ENCODE peak calls at places on chromosomes 5 and 9, in five cellular contexts. One of them, this sample, is unnamed.
A peak's percentile ranks its signal among the peaks of the same experiment; 100 is the strongest.

GRCh38 chr9:110703669-110704068 is 35.1 kb downstream of the MUSK start:
- DNase-seq in SK-N-SH: no peak
- DNase-seq in K562: no peak
- DNase-seq in HCT116: no peak
- DNase-seq in H1: no peak
- DNase-seq in this sample: no peak

GRCh38 chr5:89418821-89419085 is 535.8 kb upstream of the MEF2C start:
- DNase-seq in HCT116: no peak
- DNase-seq in SK-N-SH: no peak
- DNase-seq in H1: no peak
- DNase-seq in K562: no peak
- DNase-seq in this sample: no peak

GRCh38 chr9:88775037-88775471 is 216.2 kb upstream of the S1PR3 start:
- DNase-seq in H1: no peak
- DNase-seq in SK-N-SH: no peak
- DNase-seq in HCT116: no peak
- DNase-seq in K562: peak; percentile 22
- DNase-seq in this sample: peak; percentile 32

GRCh38 chr5:179378441-179379271 is 33.4 kb upstream of the ADAMTS2 start:
- DNase-seq in SK-N-SH: peak; percentile 15
- DNase-seq in H1: no peak
- DNase-seq in HCT116: no peak
- DNase-seq in K562: no peak
- DNase-seq in this sample: no peak

GRCh38 chr9:88005146-88005750 is 30.9 kb upstream of the CDK20 start:
- DNase-seq in SK-N-SH: no peak
- DNase-seq in K562: no peak
- DNase-seq in HCT116: no peak
- DNase-seq in H1: no peak
- DNase-seq in this sample: no peak

GRCh38 chr5:42397267-42397666 is 26.0 kb upstream of the GHR start:
- DNase-seq in H1: no peak
- DNase-seq in HCT116: no peak
- DNase-seq in K562: no peak
- DNase-seq in SK-N-SH: no peak
- DNase-seq in this sample: no peak

GRCh38 chr5:125200842-125201373 is 454.5 kb upstream of the ZNF608 start:
- DNase-seq in K562: no peak
- DNase-seq in SK-N-SH: no peak
- DNase-seq in HCT116: no peak
- DNase-seq in H1: no peak
- DNase-seq in this sample: no peak

GRCh38 chr5:58240286-58240685 is 219.6 kb downstream of the PLK2 start:
- DNase-seq in HCT116: no peak
- DNase-seq in K562: no peak
- DNase-seq in SK-N-SH: no peak
- DNase-seq in H1: no peak
- DNase-seq in this sample: no peak

GRCh38 chr9:114035845-114036785 is 42.0 kb downstream of the AMBP start:
- DNase-seq in SK-N-SH: no peak
- DNase-seq in HCT116: no peak
- DNase-seq in K562: no peak
- DNase-seq in H1: peak; percentile 34
- DNase-seq in this sample: peak; percentile 24

GRCh38 chr9:81646337-81646736 is 43.0 kb downstream of the TLE1 start:
- DNase-seq in K562: no peak
- DNase-seq in SK-N-SH: no peak
- DNase-seq in H1: no peak
- DNase-seq in HCT116: no peak
- DNase-seq in this sample: no peak

GRCh38 chr5:113340537-113340936 is 94.3 kb downstream of the TSSK1B start:
- DNase-seq in SK-N-SH: peak; percentile 11
- DNase-seq in H1: no peak
- DNase-seq in K562: no peak
- DNase-seq in HCT116: no peak
- DNase-seq in this sample: no peak

GRCh38 chr5:113347572-113347971 is 87.2 kb downstream of the TSSK1B start:
- DNase-seq in HCT116: no peak
- DNase-seq in H1: no peak
- DNase-seq in K562: no peak
- DNase-seq in SK-N-SH: no peak
- DNase-seq in this sample: no peak

GRCh38 chr5:113343343-113343742 is 91.4 kb downstream of the TSSK1B start:
- DNase-seq in SK-N-SH: peak; percentile 36
- DNase-seq in H1: no peak
- DNase-seq in HCT116: no peak
- DNase-seq in K562: no peak
- DNase-seq in this sample: no peak

DNA sequence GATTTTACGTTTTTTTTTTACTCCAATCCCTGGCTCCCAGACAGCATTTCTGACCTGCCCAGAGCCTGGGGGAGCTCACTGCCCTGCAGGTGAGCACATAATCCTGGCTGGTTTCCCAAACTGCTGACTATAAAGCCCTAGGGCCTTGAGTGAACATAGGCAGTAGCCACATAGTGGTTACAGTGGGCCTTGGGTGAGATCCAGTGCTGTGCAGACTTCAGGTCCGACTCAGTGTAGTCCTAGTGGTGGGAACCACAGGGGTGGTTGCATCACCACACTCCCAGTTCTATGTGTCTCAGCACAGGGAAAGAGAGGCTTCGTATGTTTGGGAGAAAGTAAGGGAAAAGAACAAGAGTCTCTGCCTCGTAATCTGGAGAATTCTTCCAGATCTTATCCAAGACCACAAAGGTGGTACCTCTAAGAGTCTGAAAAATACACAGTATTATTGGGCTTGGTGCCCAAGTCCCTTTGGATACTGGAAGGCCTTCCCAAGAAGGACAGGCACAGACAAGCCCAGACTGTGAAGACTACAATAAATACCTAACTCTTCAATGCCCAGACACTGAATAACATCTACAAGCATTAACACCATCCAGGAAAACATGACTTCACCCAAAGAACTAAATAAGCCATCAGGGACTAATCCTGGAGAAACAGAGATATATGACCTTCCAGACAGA is 89.4 kb downstream of the TSSK1B start:
- DNase-seq in H1: no peak
- DNase-seq in HCT116: no peak
- DNase-seq in K562: no peak
- DNase-seq in SK-N-SH: no peak
- DNase-seq in this sample: no peak
- TF ChIP-seq JUND in H1: no peak
- TF ChIP-seq JUND in HCT116: no peak
- TF ChIP-seq JUND in K562: no peak
- TF ChIP-seq JUND in SK-N-SH: no peak
- TF ChIP-seq JUND in this sample: no peak

GRCh38 chr5:75668988-75669760 is 48.1 kb downstream of the POC5 start:
- DNase-seq in HCT116: no peak
- DNase-seq in K562: peak; percentile 75
- DNase-seq in H1: no peak
- DNase-seq in SK-N-SH: no peak
- DNase-seq in this sample: peak; percentile 24
- TF ChIP-seq JUND in HCT116: no peak
- TF ChIP-seq JUND in K562: peak; percentile 90
- TF ChIP-seq JUND in H1: no peak
- TF ChIP-seq JUND in SK-N-SH: no peak
- TF ChIP-seq JUND in this sample: no peak

GRCh38 chr5:149777382-149777781 is 47.3 kb downstream of the PPARGC1B start:
- DNase-seq in H1: no peak
- DNase-seq in SK-N-SH: no peak
- DNase-seq in HCT116: no peak
- DNase-seq in K562: no peak
- DNase-seq in this sample: no peak

GRCh38 chr5:149782018-149782899 is 52.1 kb downstream of the PPARGC1B start:
- DNase-seq in H1: no peak
- DNase-seq in SK-N-SH: no peak
- DNase-seq in K562: no peak
- DNase-seq in HCT116: no peak
- DNase-seq in this sample: no peak

GRCh38 chr5:149779071-149779470 is 49.0 kb downstream of the PPARGC1B start:
- DNase-seq in HCT116: no peak
- DNase-seq in SK-N-SH: no peak
- DNase-seq in K562: no peak
- DNase-seq in H1: no peak
- DNase-seq in this sample: no peak

GRCh38 chr5:149781612-149782011 is 51.5 kb downstream of the PPARGC1B start:
- DNase-seq in SK-N-SH: no peak
- DNase-seq in HCT116: no peak
- DNase-seq in H1: no peak
- DNase-seq in K562: no peak
- DNase-seq in this sample: no peak

DNA sequence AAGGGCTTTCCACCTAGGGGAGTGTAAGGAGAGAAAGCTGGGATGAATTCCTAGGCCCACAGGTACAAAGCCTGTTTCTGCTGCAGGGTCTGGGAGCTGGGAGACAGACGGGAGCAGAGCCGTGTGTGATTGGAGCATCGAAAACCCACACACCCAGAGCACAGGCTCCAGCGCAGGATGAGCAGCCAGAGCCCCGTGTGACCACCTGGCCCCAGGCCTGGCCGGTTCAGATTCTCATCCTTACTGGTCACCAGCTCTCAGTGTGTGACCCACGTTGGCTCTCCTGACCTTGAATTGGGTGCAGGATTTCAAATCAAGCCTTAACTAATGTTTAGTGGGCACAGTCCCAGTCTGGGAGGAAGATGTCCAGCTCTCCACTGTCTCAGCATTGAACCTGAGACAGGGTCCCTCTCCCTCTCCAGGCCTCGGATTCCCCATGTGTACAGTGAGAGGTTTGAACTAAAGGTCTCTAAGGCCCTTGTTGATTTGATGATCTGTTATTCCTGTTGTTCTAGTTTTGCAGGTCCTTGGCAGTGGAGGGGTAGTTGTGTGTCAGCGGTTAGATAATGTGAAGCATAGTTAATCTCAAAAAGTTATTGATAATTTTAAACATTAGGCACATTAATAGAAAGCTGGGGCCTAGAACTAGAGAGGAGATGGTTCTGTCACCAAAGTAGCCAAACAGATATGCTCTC is 50.1 kb downstream of the PPARGC1B start:
- DNase-seq in HCT116: no peak
- DNase-seq in SK-N-SH: no peak
- DNase-seq in K562: no peak
- DNase-seq in H1: no peak
- DNase-seq in this sample: no peak
- TF ChIP-seq JUND in HCT116: no peak
- TF ChIP-seq JUND in SK-N-SH: no peak
- TF ChIP-seq JUND in K562: no peak
- TF ChIP-seq JUND in H1: no peak
- TF ChIP-seq JUND in this sample: no peak

GRCh38 chr5:80076131-80077101 is 41.3 kb downstream of the THBS4 start:
- DNase-seq in SK-N-SH: peak; percentile 39
- DNase-seq in H1: no peak
- DNase-seq in HCT116: no peak
- DNase-seq in K562: peak; percentile 34
- DNase-seq in this sample: no peak
- TF ChIP-seq JUND in SK-N-SH: no peak
- TF ChIP-seq JUND in H1: no peak
- TF ChIP-seq JUND in HCT116: no peak
- TF ChIP-seq JUND in K562: peak; percentile 93
- TF ChIP-seq JUND in this sample: no peak

GRCh38 chr9:132482196-132482813 is 72.3 kb downstream of the CFAP77 start:
- DNase-seq in K562: no peak
- DNase-seq in HCT116: no peak
- DNase-seq in SK-N-SH: no peak
- DNase-seq in H1: no peak
- DNase-seq in this sample: no peak
- TF ChIP-seq JUND in K562: no peak
- TF ChIP-seq JUND in HCT116: no peak
- TF ChIP-seq JUND in SK-N-SH: no peak
- TF ChIP-seq JUND in H1: no peak
- TF ChIP-seq JUND in this sample: no peak

DNA sequence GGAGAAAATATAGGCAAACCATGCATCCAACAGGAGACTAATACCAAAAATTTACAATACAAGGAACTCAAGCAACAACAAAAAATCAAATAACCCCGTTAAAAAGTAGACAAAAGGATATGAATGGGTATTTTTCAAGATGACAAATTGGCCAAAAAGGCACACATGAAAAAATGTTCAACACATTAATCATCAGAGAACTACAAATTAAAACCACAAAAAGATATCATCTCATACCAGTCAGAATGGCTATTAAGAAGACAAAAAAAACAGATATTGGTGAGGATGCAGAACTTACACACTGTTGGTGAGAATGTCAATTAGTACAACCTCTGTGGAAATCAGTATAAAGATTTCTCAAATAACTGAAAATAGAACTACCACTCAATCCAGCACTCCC is 35.0 kb downstream of the TEX10 start:
- DNase-seq in H1: no peak
- DNase-seq in K562: no peak
- DNase-seq in SK-N-SH: no peak
- DNase-seq in HCT116: no peak
- DNase-seq in this sample: no peak
- TF ChIP-seq JUND in H1: no peak
- TF ChIP-seq JUND in K562: no peak
- TF ChIP-seq JUND in SK-N-SH: peak; percentile 78
- TF ChIP-seq JUND in HCT116: no peak
- TF ChIP-seq JUND in this sample: no peak

DNA sequence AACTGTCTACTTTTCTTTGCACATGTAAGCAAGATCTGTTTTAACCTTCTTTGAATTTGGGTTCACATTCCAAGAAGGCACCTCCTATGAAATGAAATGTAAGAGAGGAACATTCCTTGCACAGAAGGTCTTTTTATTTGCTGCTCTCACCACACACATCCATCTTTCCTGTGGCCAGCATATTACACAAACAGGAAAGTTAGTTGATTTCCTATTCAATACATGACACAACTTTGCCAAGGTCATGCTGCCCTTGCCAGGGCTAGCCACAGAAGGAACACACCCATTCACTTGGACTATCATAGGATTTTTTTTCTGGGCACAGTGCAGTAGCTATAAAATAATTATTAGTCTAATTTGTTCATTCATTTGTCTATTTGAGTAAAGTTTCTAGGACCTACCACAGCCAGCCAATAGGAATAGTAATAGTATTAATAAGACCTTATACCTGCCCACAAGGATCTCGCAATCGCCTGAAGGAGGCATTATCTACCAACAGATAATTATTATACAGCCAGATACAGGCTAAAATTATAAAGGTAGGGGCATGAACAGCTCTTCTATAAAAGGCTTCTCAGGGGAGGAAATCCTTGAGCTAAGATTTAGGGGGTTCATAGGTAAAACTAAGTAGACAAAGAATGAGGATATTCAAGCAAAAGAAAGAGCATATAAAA is 78.1 kb upstream of the NREP start:
- DNase-seq in HCT116: no peak
- DNase-seq in K562: no peak
- DNase-seq in SK-N-SH: no peak
- DNase-seq in H1: no peak
- DNase-seq in this sample: no peak
- TF ChIP-seq JUND in HCT116: no peak
- TF ChIP-seq JUND in K562: no peak
- TF ChIP-seq JUND in SK-N-SH: no peak
- TF ChIP-seq JUND in H1: no peak
- TF ChIP-seq JUND in this sample: no peak

This sample was measured in T47D.